ENCODE peak calls at places on chromosomes 1 and 21, in six cellular contexts. A, Q, Z, O, K and X are unnamed samples.
A peak's percentile ranks its signal among the peaks of the same experiment; 100 is the strongest.

GRCh38 chr1:192521734-192522133 is 53.8 kb upstream of the RGS1 start:
- DNase-seq in A (no peak), O (no peak), Z (no peak), K (no peak), Q (no peak), X (no peak)

GRCh38 chr1:7616076-7616833 is 154.8 kb upstream of the VAMP3 start:
- DNase-seq in K (no peak), Q (peak; percentile 50), O (peak; percentile 69), Z (peak; percentile 59), A (peak; percentile 8), X (peak; percentile 32)

GRCh38 chr1:156749429-156750118 is 1.9 kb downstream of the HDGF start:
- DNase-seq in A (no peak), Z (no peak), Q (no peak), K (no peak), O (peak; percentile 86), X (no peak)

GRCh38 chr1:55049914-55050278 is 10.5 kb downstream of the PCSK9 start:
- DNase-seq in Z (no peak), A (no peak), Q (peak; percentile 85), K (no peak), O (peak; percentile 89), X (peak; percentile 62)

GRCh38 chr1:25568834-25569598 is 25.6 kb downstream of the LDLRAP1 start:
- DNase-seq in Q (peak; percentile 65), O (no peak), Z (no peak), K (no peak), A (no peak), X (peak; percentile 63)

GRCh38 chr1:210384625-210385024 is 55.9 kb downstream of the HHAT start:
- DNase-seq in O (no peak), K (no peak), Q (no peak), Z (no peak), A (no peak), X (no peak)

GRCh38 chr1:34980715-34981114 is 4.4 kb downstream of the TMEM35B start:
- DNase-seq in A (peak; percentile 20), Q (no peak), Z (no peak), O (no peak), K (no peak), X (no peak)

GRCh38 chr1:187577625-187578024 is 748.9 kb downstream of the PLA2G4A start:
- DNase-seq in Z (no peak), A (no peak), Q (peak; percentile 2), K (no peak), O (no peak), X (no peak)

GRCh38 chr1:208276757-208277435 is 32.7 kb upstream of the PLXNA2 start:
- DNase-seq in A (no peak), Z (no peak), Q (no peak), K (no peak), O (no peak), X (no peak)

GRCh38 chr21:41501919-41502318 is 6.0 kb downstream of the TMPRSS2 start:
- DNase-seq in A (no peak), Q (no peak), O (no peak), Z (no peak), K (no peak), X (no peak)

GRCh38 chr1:1033731-1034437 is 14.0 kb downstream of the AGRN start:
- DNase-seq in K (no peak), A (no peak), Z (no peak), O (no peak), Q (no peak), X (no peak)

GRCh38 chr1:225146478-225146877 is 217.0 kb downstream of the DNAH14 start:
- DNase-seq in A (peak; percentile 1), K (no peak), Z (no peak), O (no peak), Q (no peak), X (no peak)

GRCh38 chr1:68551459-68551858 is 54.6 kb upstream of the DEPDC1 start:
- DNase-seq in A (no peak), Z (no peak), Q (no peak), O (no peak), K (no peak), X (no peak)
- H3K4me3 ChIP-seq in A (no peak overlapping the region), Z (no peak overlapping the region), Q (no peak overlapping the region), O (no peak overlapping the region), K (no peak overlapping the region), X (no peak overlapping the region)

GRCh38 chr1:50878434-50878833 is 81.6 kb downstream of the FAF1 start:
- DNase-seq in Z (no peak), K (no peak), Q (no peak), A (no peak), O (no peak), X (no peak)

GRCh38 chr1:50879137-50879536 is 80.9 kb downstream of the FAF1 start:
- DNase-seq in K (no peak), Q (no peak), Z (no peak), O (no peak), A (no peak), X (no peak)

DNA sequence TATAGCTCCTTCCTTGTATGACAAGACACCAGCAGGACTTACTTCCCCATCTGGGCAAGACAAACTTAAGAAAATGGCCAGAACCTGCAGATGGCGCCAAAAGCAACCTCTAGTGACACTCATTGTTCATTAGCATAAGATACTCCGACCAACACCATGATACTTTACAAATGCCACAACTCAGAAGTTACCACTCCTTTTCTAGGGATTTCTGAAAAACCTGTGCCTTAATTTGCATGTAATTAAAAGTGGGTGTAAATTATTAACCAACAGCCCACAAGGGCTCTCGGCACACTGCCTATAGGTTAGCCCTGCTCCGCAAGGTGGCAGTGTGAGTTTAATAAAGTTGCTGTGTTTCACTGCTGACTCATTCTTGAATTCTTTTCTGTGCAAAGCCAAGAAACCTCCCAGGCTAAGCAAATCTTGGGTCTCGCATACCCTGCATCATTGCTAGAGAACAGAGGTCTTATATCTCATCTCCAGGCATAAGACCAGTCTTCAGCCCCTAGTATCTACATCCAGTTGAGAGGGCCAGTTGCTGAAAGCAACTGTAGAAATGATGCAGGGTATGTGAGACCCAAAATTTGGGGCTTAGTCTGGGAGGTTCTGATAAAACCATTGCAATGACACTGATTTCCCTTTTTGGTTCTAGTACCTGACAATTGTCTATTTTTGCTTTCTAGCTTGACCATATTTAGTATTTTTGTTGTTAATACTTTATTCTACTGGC is 86.4 kb downstream of the FAF1 start:
- DNase-seq in A (peak; percentile 87), O (no peak), Z (peak; percentile 15), Q (peak; percentile 74), K (no peak), X (peak; percentile 63)
- TF ChIP-seq CTCF in A (peak; percentile 64), O (peak; percentile 38), Z (peak; percentile 46), Q (peak; percentile 70), K (no peak), X (peak; percentile 28)

GRCh38 chr1:235012436-235013210 is 116.0 kb downstream of the TOMM20 start:
- DNase-seq in A (no peak), O (no peak), Q (no peak), K (no peak), Z (no peak), X (no peak)
- H3K4me3 ChIP-seq in A (peak overlapping the region; percentile 44), O (no peak overlapping the region), Q (no peak overlapping the region), K (no peak overlapping the region), Z (no peak overlapping the region), X (no peak overlapping the region)

DNA sequence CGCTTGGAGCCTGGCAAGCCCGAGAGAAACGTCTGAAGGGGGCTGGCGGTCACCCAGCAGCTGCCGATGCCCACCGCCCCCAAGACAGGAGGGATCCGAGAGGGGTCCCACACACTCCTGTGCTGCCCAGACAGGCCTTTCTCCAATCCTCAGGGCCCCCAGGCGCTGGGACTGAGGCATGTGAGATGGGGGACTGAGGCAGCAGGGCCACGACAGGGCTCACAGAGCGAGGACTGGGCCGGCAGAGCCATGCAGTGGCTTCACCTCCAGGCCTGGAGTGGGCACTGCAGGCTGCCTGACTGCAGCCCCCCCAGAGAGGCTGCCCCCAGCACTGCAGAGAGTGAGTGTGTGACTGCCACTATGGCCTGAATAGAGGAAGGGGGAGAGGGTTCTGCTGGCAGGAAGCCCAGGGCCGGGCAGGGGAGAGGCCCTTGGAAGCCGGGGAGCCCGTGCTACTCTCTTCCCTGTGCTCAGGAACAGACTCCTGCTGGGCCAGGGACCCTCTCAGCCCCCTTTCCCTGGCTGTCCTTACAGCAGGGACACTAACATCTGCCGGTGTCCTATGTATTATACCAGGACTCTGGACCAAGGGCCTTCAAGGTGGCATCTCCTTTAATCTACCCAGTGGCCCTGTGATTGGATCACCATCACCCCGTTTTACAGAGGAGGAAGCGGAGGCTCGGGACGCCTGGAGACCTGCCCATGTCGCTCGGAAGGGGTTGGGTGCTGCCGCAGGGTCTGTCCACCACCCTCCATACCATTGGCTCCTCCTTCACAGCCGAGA is 20.2 kb upstream of the PLEKHG5 start:
- DNase-seq in Q (no peak), O (no peak), Z (no peak), K (no peak), A (no peak), X (no peak)
- TF ChIP-seq CTCF in Q (no peak), O (no peak), Z (no peak), K (no peak), A (no peak), X (no peak)

DNA sequence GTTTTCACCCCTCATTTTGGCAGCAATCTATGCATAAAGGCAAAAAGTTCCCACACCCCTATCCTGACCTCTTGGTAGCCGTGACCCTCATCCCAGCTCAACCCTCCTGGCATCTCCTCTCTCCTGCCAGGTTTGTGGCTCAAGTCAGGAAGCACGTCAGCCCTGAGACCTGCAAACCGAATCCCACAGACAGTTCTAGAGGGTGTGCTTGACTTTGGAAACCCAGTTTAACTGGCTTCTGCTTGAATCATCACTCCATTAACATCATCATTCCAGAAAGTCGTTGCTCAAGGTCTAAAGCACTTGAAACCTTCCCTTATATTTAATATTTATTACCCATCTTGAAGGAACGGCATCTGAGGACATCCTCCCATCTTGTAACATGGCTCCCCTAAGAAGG is 133.4 kb upstream of the ERG start:
- DNase-seq in Q (peak; percentile 6), K (no peak), Z (no peak), A (no peak), O (no peak), X (no peak)
- H3K4me3 ChIP-seq in Q (no peak overlapping the region), K (no peak overlapping the region), Z (no peak overlapping the region), A (no peak overlapping the region), O (no peak overlapping the region), X (no peak overlapping the region)